ENCODE peak calls at places on chromosomes 6 and 20, in six cellular contexts. One of them, this sample, is unnamed.

GRCh38 chr6:38714239-38715015 is 684 bp upstream of the DNAH8 start:
- DNase-seq in fibroblast of mammary gland: no peak
- DNase-seq in Ammon's horn: no peak
- DNase-seq in GM20000: peak
- DNase-seq in SJSA1: no peak
- DNase-seq in omental fat pad: no peak
- DNase-seq in this sample: no peak

GRCh38 chr6:163813979-163814493 is 399.5 kb downstream of the QKI start:
- DNase-seq in fibroblast of mammary gland: no peak
- DNase-seq in SJSA1: no peak
- DNase-seq in omental fat pad: no peak
- DNase-seq in Ammon's horn: peak
- DNase-seq in GM20000: no peak
- DNase-seq in this sample: no peak

GRCh38 chr20:43508106-43508505 is 609 bp downstream of the L3MBTL1 start:
- DNase-seq in GM20000: no peak
- DNase-seq in Ammon's horn: no peak
- DNase-seq in omental fat pad: no peak
- DNase-seq in fibroblast of mammary gland: no peak
- DNase-seq in SJSA1: no peak
- DNase-seq in this sample: no peak

GRCh38 chr20:47540443-47541354 is 39.0 kb downstream of the NCOA3 start:
- DNase-seq in omental fat pad: no peak
- DNase-seq in GM20000: peak
- DNase-seq in SJSA1: no peak
- DNase-seq in Ammon's horn: no peak
- DNase-seq in fibroblast of mammary gland: peak
- DNase-seq in this sample: no peak

GRCh38 chr6:137740347-137740746 is 126.7 kb upstream of the TNFAIP3 start:
- DNase-seq in omental fat pad: no peak
- DNase-seq in Ammon's horn: no peak
- DNase-seq in fibroblast of mammary gland: peak
- DNase-seq in GM20000: no peak
- DNase-seq in SJSA1: no peak
- DNase-seq in this sample: peak

GRCh38 chr6:16711551-16712249 is 49.6 kb downstream of the ATXN1 start:
- DNase-seq in fibroblast of mammary gland: peak
- DNase-seq in Ammon's horn: no peak
- DNase-seq in SJSA1: no peak
- DNase-seq in GM20000: no peak
- DNase-seq in omental fat pad: no peak
- DNase-seq in this sample: no peak

GRCh38 chr6:56851541-56852248 is 103.2 kb upstream of the BEND6 start:
- DNase-seq in Ammon's horn: peak
- DNase-seq in omental fat pad: no peak
- DNase-seq in SJSA1: peak
- DNase-seq in GM20000: peak
- DNase-seq in fibroblast of mammary gland: peak
- DNase-seq in this sample: peak

GRCh38 chr6:165571068-165571682 is 91.9 kb downstream of the PDE10A start:
- DNase-seq in Ammon's horn: no peak
- DNase-seq in SJSA1: no peak
- DNase-seq in fibroblast of mammary gland: peak
- DNase-seq in omental fat pad: no peak
- DNase-seq in GM20000: no peak
- DNase-seq in this sample: peak

GRCh38 chr6:23414204-23414501 is 711.9 kb upstream of the NRSN1 start:
- DNase-seq in GM20000: peak
- DNase-seq in omental fat pad: no peak
- DNase-seq in Ammon's horn: peak
- DNase-seq in SJSA1: no peak
- DNase-seq in fibroblast of mammary gland: peak
- DNase-seq in this sample: peak

GRCh38 chr6:35081426-35081851 is 59.7 kb downstream of the TCP11 start:
- DNase-seq in omental fat pad: no peak
- DNase-seq in SJSA1: peak
- DNase-seq in fibroblast of mammary gland: no peak
- DNase-seq in Ammon's horn: peak
- DNase-seq in GM20000: no peak
- DNase-seq in this sample: no peak

GRCh38 chr20:10312111-10312510 is 93.5 kb downstream of the SNAP25 start:
- DNase-seq in fibroblast of mammary gland: peak
- DNase-seq in Ammon's horn: no peak
- DNase-seq in omental fat pad: no peak
- DNase-seq in SJSA1: no peak
- DNase-seq in GM20000: no peak
- DNase-seq in this sample: peak

GRCh38 chr20:61879694-61880093 is 186.0 kb downstream of the TAF4 start:
- DNase-seq in SJSA1: no peak
- DNase-seq in fibroblast of mammary gland: no peak
- DNase-seq in Ammon's horn: no peak
- DNase-seq in GM20000: no peak
- DNase-seq in omental fat pad: no peak
- DNase-seq in this sample: no peak

GRCh38 chr20:50815162-50815989 is 20.5 kb downstream of the BCAS4 start:
- DNase-seq in fibroblast of mammary gland: peak
- DNase-seq in Ammon's horn: no peak
- DNase-seq in omental fat pad: no peak
- DNase-seq in SJSA1: peak
- DNase-seq in GM20000: no peak
- DNase-seq in this sample: peak

GRCh38 chr20:57124800-57125399 is 141.5 kb downstream of the BMP7 start:
- DNase-seq in GM20000: no peak
- DNase-seq in Ammon's horn: no peak
- DNase-seq in SJSA1: no peak
- DNase-seq in fibroblast of mammary gland: no peak
- DNase-seq in omental fat pad: no peak
- DNase-seq in this sample: no peak

GRCh38 chr6:27873101-27874030 is 38.8 kb downstream of the OR2B2 start:
- DNase-seq in Ammon's horn: peak
- DNase-seq in GM20000: no peak
- DNase-seq in fibroblast of mammary gland: peak
- DNase-seq in SJSA1: peak
- DNase-seq in omental fat pad: no peak
- DNase-seq in this sample: peak

GRCh38 chr6:139165324-139165723 is 30.4 kb downstream of the HECA start:
- DNase-seq in GM20000: no peak
- DNase-seq in omental fat pad: no peak
- DNase-seq in SJSA1: no peak
- DNase-seq in fibroblast of mammary gland: no peak
- DNase-seq in Ammon's horn: no peak
- DNase-seq in this sample: no peak

GRCh38 chr6:149405823-149406765 is 6.0 kb downstream of the SUMO4 start:
- DNase-seq in SJSA1: no peak
- DNase-seq in GM20000: no peak
- DNase-seq in omental fat pad: no peak
- DNase-seq in fibroblast of mammary gland: peak
- DNase-seq in Ammon's horn: no peak
- DNase-seq in this sample: peak

GRCh38 chr6:11111769-11112437 is 378 bp upstream of the ERVFRD-1 start:
- DNase-seq in omental fat pad: no peak
- DNase-seq in SJSA1: no peak
- DNase-seq in GM20000: no peak
- DNase-seq in Ammon's horn: no peak
- DNase-seq in fibroblast of mammary gland: no peak
- DNase-seq in this sample: no peak

GRCh38 chr20:25726357-25726756 is 29.7 kb upstream of the ZNF337 start:
- DNase-seq in fibroblast of mammary gland: no peak
- DNase-seq in Ammon's horn: no peak
- DNase-seq in omental fat pad: no peak
- DNase-seq in GM20000: no peak
- DNase-seq in SJSA1: no peak
- DNase-seq in this sample: no peak

GRCh38 chr6:142867988-142868818 is 76.8 kb downstream of the HIVEP2 start:
- DNase-seq in omental fat pad: no peak
- DNase-seq in GM20000: no peak
- DNase-seq in Ammon's horn: no peak
- DNase-seq in fibroblast of mammary gland: peak
- DNase-seq in SJSA1: no peak
- DNase-seq in this sample: no peak

GRCh38 chr6:116015983-116016382 is 44.7 kb downstream of the FRK start:
- DNase-seq in Ammon's horn: no peak
- DNase-seq in GM20000: no peak
- DNase-seq in fibroblast of mammary gland: no peak
- DNase-seq in omental fat pad: no peak
- DNase-seq in SJSA1: no peak
- DNase-seq in this sample: no peak

GRCh38 chr6:105226598-105227291 is 46.9 kb upstream of the POPDC3 start:
- DNase-seq in SJSA1: no peak
- DNase-seq in fibroblast of mammary gland: peak
- DNase-seq in omental fat pad: no peak
- DNase-seq in Ammon's horn: no peak
- DNase-seq in GM20000: no peak
- DNase-seq in this sample: no peak

This sample was measured in fibroblast of gingiva.